ENCODE peak calls at places on chromosomes 12 and 14, in seven cellular contexts. K is lower leg skin; M is NCI-H1092 treated with DMSO at 0.1 percent for 48 hours; J is HFF-Myc; P is stimulated activated CD4-positive, alpha-beta T cell treated with anti-CD3 and anti-CD28 coated beads, Interleukin-1b, Interleukin-23, amount 100 ng/mL, for 4 hours; U is left ventricle myocardium inferior; G is amygdala. D is an unnamed sample.

GRCh38 chr12:76936562-76937185 is 57.9 kb upstream of the CSRP2 start:
- DNase-seq in K (no peak), M (no peak), J (no peak), P (no peak), U (no peak), G (no peak), D (no peak)

GRCh38 chr12:32944195-32944594 is 47.6 kb upstream of the PKP2 start:
- DNase-seq in K (no peak), M (no peak), J (no peak), P (no peak), U (no peak), G (no peak), D (no peak)

GRCh38 chr12:106226884-106227640 is 20.8 kb downstream of the CKAP4 start:
- DNase-seq in K (peak; percentile 87), M (peak; percentile 58), J (no peak), P (no peak), U (no peak), G (no peak), D (no peak)

GRCh38 chr12:96258451-96258933 is 64.3 kb downstream of the ELK3 start:
- DNase-seq in K (no peak), M (peak; percentile 51), J (no peak), P (no peak), U (peak; percentile 61), G (no peak), D (peak; percentile 84)

GRCh38 chr14:51087024-51087423 is 7.9 kb downstream of the TRIM9 start:
- DNase-seq in K (no peak), M (no peak), J (no peak), P (no peak), U (peak; percentile 20), G (no peak), D (no peak)

GRCh38 chr12:97948591-97948990 is 486.0 kb downstream of the RMST start:
- DNase-seq in K (no peak), M (no peak), J (no peak), P (no peak), U (no peak), G (no peak), D (no peak)

GRCh38 chr14:65414961-65415589 is 2.5 kb downstream of the FUT8 start:
- DNase-seq in K (no peak), M (peak; percentile 57), J (no peak), P (no peak), U (no peak), G (no peak), D (no peak)

GRCh38 chr12:30440826-30441602 is 254.7 kb downstream of the IPO8 start:
- DNase-seq in K (no peak), M (no peak), J (no peak), P (no peak), U (no peak), G (no peak), D (no peak)

GRCh38 chr14:65261425-65261920 is 151.1 kb upstream of the FUT8 start:
- DNase-seq in K (no peak), M (no peak), J (no peak), P (no peak), U (no peak), G (no peak), D (no peak)

GRCh38 chr12:40946612-40947194 is 241.4 kb upstream of the PDZRN4 start:
- DNase-seq in K (no peak), M (peak; percentile 30), J (no peak), P (no peak), U (no peak), G (no peak), D (no peak)

GRCh38 chr12:65948320-65949008 is 124.2 kb downstream of the HMGA2 start:
- DNase-seq in K (peak; percentile 91), M (no peak), J (peak; percentile 87), P (no peak), U (peak; percentile 57), G (peak; percentile 34), D (peak; percentile 54)

GRCh38 chr12:95102916-95103671 is 29.7 kb upstream of the NR2C1 start:
- DNase-seq in K (no peak), M (peak; percentile 78), J (peak; percentile 86), P (peak; percentile 3), U (no peak), G (no peak), D (no peak)

GRCh38 chr12:12608557-12608957 is 3.1 kb upstream of the CREBL2 start:
- DNase-seq in K (no peak), M (no peak), J (no peak), P (no peak), U (no peak), G (no peak), D (no peak)

GRCh38 chr12:15541996-15542631 is 219.8 kb downstream of the PTPRO start:
- DNase-seq in K (no peak), M (no peak), J (no peak), P (no peak), U (no peak), G (no peak), D (peak; percentile 69)

GRCh38 chr14:70585221-70585620 is 15.2 kb downstream of the MED6 start:
- DNase-seq in K (no peak), M (no peak), J (no peak), P (no peak), U (no peak), G (no peak), D (no peak)

GRCh38 chr12:11885261-11886038 is 185.3 kb upstream of the BCL2L14 start:
- DNase-seq in K (no peak), M (peak; percentile 90), J (no peak), P (no peak), U (no peak), G (no peak), D (no peak)

GRCh38 chr12:128823216-128823915 is 392 bp downstream of the SLC15A4 start:
- DNase-seq in K (no peak), M (peak; percentile 38), J (no peak), P (peak; percentile 23), U (peak; percentile 37), G (no peak), D (no peak)

GRCh38 chr14:38285962-38286361 is 30.1 kb upstream of the CLEC14A start:
- DNase-seq in K (no peak), M (no peak), J (no peak), P (no peak), U (no peak), G (no peak), D (no peak)

GRCh38 chr14:102761206-102761605 is 16.0 kb upstream of the TRAF3 start:
- DNase-seq in K (no peak), M (no peak), J (no peak), P (no peak), U (no peak), G (no peak), D (no peak)

GRCh38 chr12:66739266-66739665 is 60.4 kb upstream of the GRIP1 start:
- DNase-seq in K (no peak), M (no peak), J (no peak), P (no peak), U (no peak), G (no peak), D (no peak)

GRCh38 chr12:5546616-5547015 is 114.7 kb downstream of the NTF3 start:
- DNase-seq in K (no peak), M (no peak), J (no peak), P (no peak), U (no peak), G (no peak), D (no peak)

GRCh38 chr12:69087986-69088385 is 151.4 kb upstream of the CPSF6 start:
- DNase-seq in K (no peak), M (no peak), J (no peak), P (no peak), U (no peak), G (no peak), D (no peak)

GRCh38 chr12:105378821-105379400 is 48.4 kb downstream of the C12orf75 start:
- DNase-seq in K (no peak), M (peak; percentile 4), J (no peak), P (no peak), U (no peak), G (no peak), D (no peak)

GRCh38 chr12:7068240-7068993 is 7.9 kb downstream of the C1S start:
- DNase-seq in K (peak; percentile 76), M (no peak), J (no peak), P (no peak), U (peak; percentile 48), G (no peak), D (no peak)

GRCh38 chr14:69133206-69134125 is 19.5 kb downstream of the DCAF5 start:
- DNase-seq in K (no peak), M (no peak), J (no peak), P (no peak), U (no peak), G (no peak), D (no peak)

GRCh38 chr12:47763481-47764344 is 5.0 kb upstream of the RAPGEF3 start:
- DNase-seq in K (no peak), M (no peak), J (no peak), P (no peak), U (no peak), G (no peak), D (no peak)

GRCh38 chr12:29614926-29615325 is 117.4 kb upstream of the OVCH1 start:
- DNase-seq in K (no peak), M (no peak), J (no peak), P (no peak), U (no peak), G (no peak), D (no peak)

D was measured in tibial artery.